ENCODE peak calls at places on chromosomes 16 and 17, in nine cellular contexts. G is transverse colon; I is RKO; H is stimulated activated CD4-positive, alpha-beta T cell treated with anti-CD3 and anti-CD28 coated beads, Interleukin-1b, Interleukin-23, amount 100 ng/mL, for 1 hour; L is astrocyte of the spinal cord; O is iris pigment epithelial cell; U is germinal center; R is HuH-7; J is NT2/D1. A is an unnamed sample.

GRCh38 chr17:55705847-55706246 is 16.8 kb downstream of the TMEM100 start:
- DNase-seq in O (no peak), R (no peak), J (no peak), U (no peak), H (no peak), I (no peak), G (no peak), L (no peak), A (no peak)

GRCh38 chr16:70250748-70251650 is 741 bp downstream of the EXOSC6 start:
- DNase-seq in G (peak), O (peak), L (peak), I (peak), J (no peak), U (no peak), R (peak), H (no peak), A (no peak)

GRCh38 chr16:19228057-19228456 is 57.5 kb upstream of the CLEC19A start:
- DNase-seq in L (no peak), R (no peak), G (no peak), J (no peak), H (no peak), O (no peak), I (no peak), U (no peak), A (no peak)

GRCh38 chr17:4719684-4720221 is 9.3 kb downstream of the ARRB2 start:
- DNase-seq in J (no peak), H (no peak), O (peak), I (no peak), R (no peak), G (no peak), L (no peak), U (no peak), A (no peak)

GRCh38 chr17:40242774-40243173 is 23.7 kb downstream of the WIPF2 start:
- DNase-seq in J (no peak), U (no peak), L (no peak), R (no peak), O (no peak), I (no peak), H (no peak), G (no peak), A (no peak)

GRCh38 chr17:16040710-16041251 is 41.2 kb downstream of the TTC19 start:
- DNase-seq in R (peak), U (no peak), H (no peak), G (peak), J (no peak), O (peak), I (no peak), L (peak), A (no peak)

GRCh38 chr17:67689534-67690177 is 28.1 kb upstream of the NOL11 start:
- DNase-seq in O (peak), H (peak), L (peak), G (peak), R (peak), J (no peak), U (peak), I (peak), A (peak)

GRCh38 chr16:84716740-84717139 is 16.9 kb downstream of the USP10 start:
- DNase-seq in L (no peak), U (no peak), J (no peak), O (no peak), I (no peak), G (no peak), R (no peak), H (no peak), A (no peak)

GRCh38 chr16:2333772-2334379 is 6.7 kb downstream of the ABCA3 start:
- DNase-seq in H (no peak), J (no peak), G (no peak), R (no peak), L (no peak), O (no peak), I (peak), U (no peak), A (no peak)

GRCh38 chr17:70071620-70072019 is 3.4 kb upstream of the KCNJ16 start:
- DNase-seq in I (no peak), H (no peak), L (no peak), J (no peak), R (no peak), G (no peak), O (no peak), U (no peak), A (no peak)

GRCh38 chr17:20179031-20179430 is 169.9 kb downstream of the SPECC1 start:
- DNase-seq in U (no peak), G (no peak), L (no peak), H (no peak), I (no peak), O (no peak), R (no peak), J (no peak), A (no peak)

GRCh38 chr17:35713069-35713728 is 18.2 kb upstream of the RASL10B start:
- DNase-seq in G (no peak), L (peak), H (no peak), O (peak), U (no peak), I (no peak), J (no peak), R (no peak), A (no peak)